ENCODE peak calls at places on chromosome 1, in six cellular contexts. P, A, X, L, U and S are unnamed samples.

GRCh38 chr1:46691997-46692790 is 20.5 kb downstream of the TEX38 start:
- DNase-seq in P (no peak), A (no peak), X (no peak), L (no peak), U (no peak), S (no peak)

GRCh38 chr1:31122779-31123178 is 57.3 kb upstream of the PUM1 start:
- DNase-seq in P (no peak), A (no peak), X (no peak), L (no peak), U (peak; percentile 68), S (no peak)

GRCh38 chr1:74534241-74534640 is 21.8 kb upstream of the LRRC53 start:
- DNase-seq in P (no peak), A (no peak), X (no peak), L (no peak), U (no peak), S (no peak)

GRCh38 chr1:95409901-95410300 is 175.9 kb downstream of the RWDD3 start:
- DNase-seq in P (no peak), A (no peak), X (no peak), L (no peak), U (no peak), S (no peak)

GRCh38 chr1:219324629-219325367 is 151.1 kb downstream of the LYPLAL1 start:
- DNase-seq in P (no peak), A (no peak), X (no peak), L (no peak), U (no peak), S (no peak)

GRCh38 chr1:110945626-110946025 is 18.1 kb downstream of the LRIF1 start:
- DNase-seq in P (no peak), A (no peak), X (no peak), L (no peak), U (no peak), S (no peak)

GRCh38 chr1:86774305-86775304 is 70.2 kb downstream of the SH3GLB1 start:
- DNase-seq in P (no peak), A (peak; percentile 87), X (peak; percentile 34), L (no peak), U (peak; percentile 13), S (peak; percentile 32)

GRCh38 chr1:237340892-237341291 is 298.9 kb downstream of the RYR2 start:
- DNase-seq in P (no peak), A (no peak), X (no peak), L (no peak), U (no peak), S (no peak)

GRCh38 chr1:85303440-85304162 is 27.2 kb upstream of the BCL10 start:
- DNase-seq in P (no peak), A (no peak), X (no peak), L (no peak), U (no peak), S (no peak)

GRCh38 chr1:168926236-168926635 is 180.3 kb upstream of the ATP1B1 start:
- DNase-seq in P (no peak), A (no peak), X (no peak), L (no peak), U (no peak), S (no peak)

GRCh38 chr1:221911714-221912113 is 169.8 kb upstream of the DUSP10 start:
- DNase-seq in P (no peak), A (no peak), X (no peak), L (no peak), U (no peak), S (no peak)

GRCh38 chr1:90386899-90387334 is 330.2 kb downstream of the BARHL2 start:
- DNase-seq in P (no peak), A (no peak), X (no peak), L (no peak), U (no peak), S (no peak)

GRCh38 chr1:8239306-8240023 is 78.4 kb upstream of the SLC45A1 start:
- DNase-seq in P (no peak), A (no peak), X (no peak), L (no peak), U (peak; percentile 35), S (no peak)

GRCh38 chr1:167227934-167228378 is 7.3 kb downstream of the POU2F1 start:
- DNase-seq in P (no peak), A (no peak), X (no peak), L (no peak), U (no peak), S (no peak)

GRCh38 chr1:94325379-94326302 is 88.3 kb upstream of the ARHGAP29 start:
- DNase-seq in P (no peak), A (no peak), X (no peak), L (no peak), U (no peak), S (no peak)

GRCh38 chr1:205032512-205032911 is 10.5 kb upstream of the CNTN2 start:
- DNase-seq in P (no peak), A (no peak), X (no peak), L (no peak), U (no peak), S (no peak)

GRCh38 chr1:16981269-16981849 is 939 bp upstream of the MFAP2 start:
- DNase-seq in P (no peak), A (no peak), X (no peak), L (no peak), U (no peak), S (no peak)

GRCh38 chr1:58573705-58574591 is 3.1 kb downstream of the TACSTD2 start:
- DNase-seq in P (no peak), A (no peak), X (peak; percentile 12), L (peak; percentile 22), U (no peak), S (peak; percentile 84)

GRCh38 chr1:239558992-239559391 is 172.6 kb downstream of the CHRM3 start:
- DNase-seq in P (no peak), A (no peak), X (no peak), L (no peak), U (no peak), S (no peak)

GRCh38 chr1:183194527-183195145 is 8.6 kb downstream of the LAMC2 start:
- DNase-seq in P (no peak), A (no peak), X (no peak), L (no peak), U (no peak), S (peak; percentile 46)

GRCh38 chr1:162878000-162878596 is 17.1 kb upstream of the CCDC190 start:
- DNase-seq in P (no peak), A (peak; percentile 67), X (no peak), L (no peak), U (peak; percentile 60), S (peak; percentile 10)

GRCh38 chr1:117110774-117111173 is 10.8 kb downstream of the TRIM45 start:
- DNase-seq in P (no peak), A (no peak), X (no peak), L (no peak), U (no peak), S (no peak)

GRCh38 chr1:37174876-37175275 is 140.6 kb upstream of the GRIK3 start:
- DNase-seq in P (no peak), A (no peak), X (no peak), L (no peak), U (no peak), S (no peak)

GRCh38 chr1:158095737-158096335 is 84.9 kb upstream of the CD1D start:
- DNase-seq in P (no peak), A (no peak), X (no peak), L (no peak), U (no peak), S (peak; percentile 72)

GRCh38 chr1:245142976-245143375 is 11.8 kb upstream of the KIF26B start:
- DNase-seq in P (no peak), A (no peak), X (no peak), L (no peak), U (no peak), S (no peak)

GRCh38 chr1:224432672-224433040 is 1.9 kb downstream of the WDR26 start:
- DNase-seq in P (no peak), A (no peak), X (no peak), L (no peak), U (no peak), S (peak; percentile 31)

GRCh38 chr1:145960468-145961108 is 2.8 kb upstream of the LIX1L start:
- DNase-seq in P (peak; percentile 32), A (peak; percentile 89), X (no peak), L (no peak), U (peak; percentile 96), S (peak; percentile 62)

GRCh38 chr1:109112056-109112651 is 1.8 kb upstream of the ELAPOR1 start:
- DNase-seq in P (no peak), A (no peak), X (no peak), L (peak; percentile 24), U (no peak), S (peak; percentile 49)

GRCh38 chr1:157371211-157371610 is 181.1 kb downstream of the FCRL5 start:
- DNase-seq in P (no peak), A (no peak), X (no peak), L (no peak), U (no peak), S (no peak)

GRCh38 chr1:46043491-46044017 is 88.9 kb downstream of the PIK3R3 start:
- DNase-seq in P (no peak), A (no peak), X (peak; percentile 82), L (no peak), U (no peak), S (peak; percentile 64)

GRCh38 chr1:43253173-43253572 is 16.6 kb upstream of the TMEM125 start:
- DNase-seq in P (no peak), A (no peak), X (no peak), L (no peak), U (no peak), S (no peak)

GRCh38 chr1:226677121-226678020 is 61.7 kb downstream of the ITPKB start:
- DNase-seq in P (peak; percentile 67), A (peak; percentile 85), X (peak; percentile 59), L (peak; percentile 78), U (no peak), S (no peak)

GRCh38 chr1:228090613-228091081 is 8.1 kb downstream of the ARF1 start:
- DNase-seq in P (no peak), A (no peak), X (no peak), L (no peak), U (no peak), S (no peak)

GRCh38 chr1:44919387-44919786 is 67.0 kb downstream of the EIF2B3 start:
- DNase-seq in P (no peak), A (no peak), X (no peak), L (no peak), U (no peak), S (no peak)

GRCh38 chr1:15681346-15682290 is 2.5 kb upstream of the PLEKHM2 start:
- DNase-seq in P (no peak), A (no peak), X (peak; percentile 60), L (no peak), U (no peak), S (no peak)

GRCh38 chr1:197948926-197949899 is 32.0 kb downstream of the LHX9 start:
- DNase-seq in P (no peak), A (no peak), X (no peak), L (peak; percentile 38), U (no peak), S (no peak)